ENCODE peak calls at places on chromosomes 4 and X, in five cellular contexts. C is NCI-H2171 treated with DMSO at 0.1 percent for 48 hours; T is activated CD4-positive, alpha-beta T cell treated with anti-CD3 and anti-CD28 coated beads for 48 hours; J is nephron progenitor cell; H is COR-L47. O is an unnamed sample.

GRCh38 chr4:100960232-100960631 is 387.1 kb downstream of the PPP3CA start:
- DNase-seq in C (no peak), T (no peak), J (no peak), H (no peak), O (no peak)

GRCh38 chr4:159103406-159104131 is 690 bp downstream of the RAPGEF2 start:
- DNase-seq in C (no peak), T (peak), J (peak), H (peak), O (peak)

GRCh38 chr4:188417181-188417580 is 277.9 kb downstream of the TRIML1 start:
- DNase-seq in C (no peak), T (no peak), J (no peak), H (peak), O (no peak)

GRCh38 chrX:13747836-13748235 is 13.3 kb downstream of the OFD1 start:
- DNase-seq in C (peak), T (peak), J (no peak), H (peak), O (no peak)

GRCh38 chrX:124804962-124805361 is 458.6 kb downstream of the SH2D1A start:
- DNase-seq in C (no peak), T (no peak), J (no peak), H (no peak), O (no peak)

GRCh38 chr4:8821151-8821950 is 50.3 kb downstream of the HMX1 start:
- DNase-seq in C (no peak), T (no peak), J (no peak), H (no peak), O (no peak)

GRCh38 chrX:139892512-139892911 is 40.3 kb downstream of the ATP11C start:
- DNase-seq in C (no peak), T (no peak), J (no peak), H (no peak), O (no peak)

GRCh38 chr4:128583753-128584712 is 225.5 kb upstream of the JADE1 start:
- DNase-seq in C (peak), T (no peak), J (no peak), H (no peak), O (no peak)

GRCh38 chrX:149939271-149940014 is 1.2 kb upstream of the EOLA2 start:
- DNase-seq in C (peak), T (peak), J (peak), H (peak), O (peak)

GRCh38 chr4:119493419-119493818 is 135.2 kb downstream of the PDE5A start:
- DNase-seq in C (no peak), T (no peak), J (no peak), H (no peak), O (no peak)

GRCh38 chr4:69828828-69829227 is 31.1 kb downstream of the SULT1E1 start:
- DNase-seq in C (no peak), T (no peak), J (no peak), H (no peak), O (no peak)

GRCh38 chrX:55220119-55220794 is at the start of gene PAGE5:
- DNase-seq in C (no peak), T (peak), J (no peak), H (no peak), O (no peak)

GRCh38 chrX:40661489-40661888 is 14.1 kb upstream of the CXorf38 start:
- DNase-seq in C (no peak), T (no peak), J (no peak), H (no peak), O (no peak)

GRCh38 chrX:153519569-153520285 is 2.3 kb downstream of the ATP2B3 start:
- DNase-seq in C (peak), T (no peak), J (no peak), H (no peak), O (no peak)

GRCh38 chr4:87838207-87838606 is 5.4 kb downstream of the MEPE start:
- DNase-seq in C (no peak), T (no peak), J (peak), H (no peak), O (no peak)

GRCh38 chr4:127069675-127070074 is 563.1 kb upstream of the INTU start:
- DNase-seq in C (no peak), T (no peak), J (no peak), H (no peak), O (no peak)